ENCODE peak calls at places on chromosomes 3 and 15, in eight cellular contexts. B, R, H, F, M, N, X and I are unnamed samples.

GRCh38 chr3:189340680-189341460 is 169.1 kb downstream of the TPRG1 start:
- DNase-seq in X (no peak), B (no peak), M (no peak), N (no peak), R (no peak), H (no peak), F (peak; percentile 49), I (peak; percentile 39)

GRCh38 chr3:115588201-115588600 is 35.1 kb upstream of the GAP43 start:
- DNase-seq in N (no peak), B (no peak), H (no peak), M (no peak), R (no peak), F (no peak), X (no peak), I (no peak)

GRCh38 chr15:84797212-84797611 is 19.9 kb upstream of the ALPK3 start:
- DNase-seq in H (no peak), R (peak; percentile 13), F (no peak), X (no peak), B (no peak), N (peak; percentile 42), M (no peak), I (no peak)

GRCh38 chr15:66231421-66232266 is 21.9 kb downstream of the MEGF11 start:
- DNase-seq in F (no peak), M (no peak), B (no peak), X (no peak), R (no peak), H (no peak), N (no peak), I (no peak)

GRCh38 chr15:33200903-33201302 is 6.4 kb upstream of the FMN1 start:
- DNase-seq in F (no peak), N (no peak), M (no peak), X (no peak), H (no peak), B (no peak), R (no peak), I (no peak)

GRCh38 chr15:74830868-74831267 is 4.4 kb downstream of the CPLX3 start:
- DNase-seq in N (no peak), X (no peak), F (no peak), R (no peak), H (no peak), M (no peak), B (peak; percentile 59), I (no peak)

GRCh38 chr3:143576568-143577270 is 271.5 kb downstream of the SLC9A9 start:
- DNase-seq in M (no peak), F (no peak), N (no peak), B (no peak), X (no peak), R (no peak), H (no peak), I (no peak)

GRCh38 chr3:70811880-70812279 is 499.4 kb upstream of the MDFIC2 start:
- DNase-seq in M (no peak), X (peak; percentile 90), N (peak; percentile 52), R (peak; percentile 91), F (no peak), B (peak; percentile 49), H (no peak), I (no peak)

GRCh38 chr3:159787191-159787590 is 201.4 kb upstream of the IL12A start:
- DNase-seq in B (no peak), F (no peak), R (peak; percentile 90), M (no peak), X (peak; percentile 86), N (peak; percentile 67), H (no peak), I (no peak)

GRCh38 chr3:145904138-145904537 is 256.8 kb downstream of the PLOD2 start:
- DNase-seq in M (no peak), H (no peak), R (no peak), B (no peak), F (no peak), N (no peak), X (no peak), I (no peak)

GRCh38 chr3:64152100-64152499 is 73.2 kb downstream of the PRICKLE2 start:
- DNase-seq in X (peak; percentile 93), R (peak; percentile 94), H (no peak), N (peak; percentile 74), B (no peak), F (peak; percentile 75), M (no peak), I (no peak)

GRCh38 chr3:153399636-153400035 is 237.6 kb downstream of the RAP2B start:
- DNase-seq in R (peak; percentile 29), B (no peak), M (no peak), X (no peak), F (no peak), H (no peak), N (no peak), I (peak; percentile 56)

GRCh38 chr3:108404409-108404808 is 106.0 kb downstream of the MYH15 start:
- DNase-seq in M (no peak), N (no peak), R (no peak), H (no peak), B (no peak), X (no peak), F (no peak), I (no peak)

GRCh38 chr3:414063-414462 is 217.5 kb downstream of the CHL1 start:
- DNase-seq in H (no peak), F (no peak), X (peak; percentile 12), M (no peak), B (no peak), N (no peak), R (peak; percentile 27), I (peak; percentile 24)

GRCh38 chr3:105800320-105800719 is 68.5 kb downstream of the CBLB start:
- DNase-seq in N (no peak), F (no peak), R (no peak), X (no peak), H (no peak), M (no peak), B (no peak), I (peak; percentile 20)

GRCh38 chr3:72523409-72524172 is 324.7 kb downstream of the SHQ1 start:
- DNase-seq in B (peak; percentile 18), F (peak; percentile 26), R (no peak), M (no peak), X (no peak), H (no peak), N (no peak), I (peak; percentile 79)

GRCh38 chr3:11720220-11721113 is 76.8 kb upstream of the VGLL4 start:
- DNase-seq in N (no peak), X (peak; percentile 82), M (peak; percentile 11), R (peak; percentile 77), B (peak; percentile 63), F (peak; percentile 68), H (peak; percentile 86), I (peak; percentile 71)
- TF ChIP-seq CTCF in N (no peak), X (no peak), M (no peak), R (peak; percentile 5), B (no peak), F (no peak), H (no peak), I (no peak)

DNA sequence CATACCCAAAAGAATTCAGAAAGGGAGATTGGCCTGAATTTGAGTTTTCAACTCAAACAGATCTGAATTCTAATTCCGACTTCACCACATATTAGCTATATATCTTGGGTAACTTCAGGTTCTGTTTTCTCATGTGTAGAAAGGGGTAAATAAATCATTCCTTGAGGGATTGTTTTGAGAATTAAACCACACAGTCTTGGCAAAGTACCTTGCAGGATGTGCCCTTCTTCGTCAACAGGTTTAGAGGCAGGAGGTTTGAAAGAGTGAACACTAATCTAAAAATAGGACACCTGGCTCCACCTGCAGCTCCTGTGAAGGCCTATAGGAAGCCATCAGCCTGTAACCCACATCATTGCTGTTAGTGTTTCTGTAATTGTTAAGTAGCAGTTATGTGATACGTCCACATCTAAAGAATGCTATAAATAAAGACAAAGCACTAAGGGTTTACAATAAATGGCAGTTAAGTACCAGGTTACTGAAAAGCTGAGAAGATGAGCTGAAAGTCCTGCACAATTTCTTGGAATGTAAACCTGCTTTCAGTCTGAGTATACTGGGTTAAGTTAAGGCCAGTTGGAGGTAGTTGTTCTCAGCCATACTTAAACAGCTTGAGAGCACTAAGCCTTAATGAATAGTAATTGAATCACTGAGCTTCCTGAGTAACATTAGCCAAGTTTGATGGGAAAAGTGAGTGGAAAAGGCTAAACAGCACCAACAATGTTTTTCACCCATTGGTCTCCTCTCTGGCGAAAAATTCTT is 6.0 kb downstream of the CCDC80 start:
- DNase-seq in F (no peak), N (no peak), M (no peak), R (no peak), B (no peak), H (no peak), X (peak; percentile 14), I (no peak)
- H3K4me3 ChIP-seq in F (no peak overlapping the region), N (peak overlapping the region; percentile 85), M (no peak overlapping the region), R (peak overlapping the region; percentile 38), B (peak overlapping the region; percentile 57), H (no peak overlapping the region), X (no peak overlapping the region), I (no peak overlapping the region)

GRCh38 chr3:43738305-43738704 is 47.6 kb downstream of the ABHD5 start:
- DNase-seq in H (no peak), X (no peak), B (no peak), N (no peak), F (no peak), R (no peak), M (no peak), I (no peak)

GRCh38 chr3:43737001-43737440 is 46.3 kb downstream of the ABHD5 start:
- DNase-seq in M (no peak), X (no peak), R (no peak), F (no peak), B (no peak), N (no peak), H (no peak), I (no peak)

GRCh38 chr3:43736558-43736995 is 45.8 kb downstream of the ABHD5 start:
- DNase-seq in N (peak; percentile 77), B (no peak), X (peak; percentile 59), M (no peak), R (peak; percentile 92), H (no peak), F (no peak), I (no peak)

GRCh38 chr3:43733459-43734384 is 43.0 kb downstream of the ABHD5 start:
- DNase-seq in M (no peak), R (peak; percentile 68), N (no peak), F (peak; percentile 80), H (no peak), X (peak; percentile 72), B (peak; percentile 68), I (no peak)

DNA sequence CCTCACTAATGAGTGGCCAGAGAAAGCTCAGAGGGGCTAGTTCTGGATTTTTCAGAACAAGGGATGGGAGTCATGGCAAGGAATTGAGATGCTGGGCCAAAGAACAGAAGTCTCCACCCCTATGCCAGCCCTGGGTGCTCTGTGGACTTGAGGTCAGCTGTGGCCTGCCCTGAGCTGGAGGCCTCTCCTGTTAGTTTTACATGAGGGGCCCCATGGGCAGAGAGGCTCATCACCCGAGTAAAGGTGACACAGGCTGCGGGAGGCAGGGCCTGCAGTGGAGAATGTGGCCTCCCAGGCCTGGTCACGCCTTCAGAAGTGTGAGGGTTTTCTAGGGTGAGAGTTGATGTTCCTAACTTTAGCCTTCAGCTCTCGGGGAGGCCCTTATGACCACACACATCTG is 44.9 kb downstream of the ABHD5 start:
- DNase-seq in B (no peak), H (no peak), R (no peak), M (no peak), N (no peak), F (no peak), X (no peak), I (no peak)
- TF ChIP-seq CTCF in B (no peak), H (no peak), R (no peak), M (no peak), N (no peak), F (no peak), X (no peak), I (no peak)

GRCh38 chr3:147354621-147355020 is 51.7 kb downstream of the ZIC4 start:
- DNase-seq in H (no peak), F (no peak), N (no peak), M (no peak), R (no peak), X (no peak), B (no peak), I (no peak)
- H3K4me3 ChIP-seq in H (no peak overlapping the region), F (no peak overlapping the region), N (no peak overlapping the region), M (no peak overlapping the region), R (no peak overlapping the region), X (no peak overlapping the region), B (no peak overlapping the region), I (no peak overlapping the region)